ENCODE peak calls at places on chromosome 15, in eight cellular contexts. U is GM10248, B is activated B cell treated with CpG ODN at 0.5 μM for 24 hours, K is ovary, E is GM12865, W is glutamatergic neuron, I is endothelial cell, Q is body of pancreas. N is an unnamed sample.

GRCh38 chr15:87502173-87502572 is 754.4 kb downstream of the NTRK3 start:
- DNase-seq in Q (no peak), E (no peak), B (no peak), U (no peak), W (no peak), K (no peak), I (no peak), N (no peak)

GRCh38 chr15:91790826-91791225 is 62.7 kb upstream of the SLCO3A1 start:
- DNase-seq in I (no peak), U (no peak), B (no peak), Q (no peak), K (no peak), W (no peak), E (no peak), N (no peak)

GRCh38 chr15:92683511-92683834 is 27.9 kb upstream of the FAM174B start:
- DNase-seq in K (peak), E (peak), W (peak), U (no peak), B (no peak), I (peak), Q (peak), N (peak)

GRCh38 chr15:101004986-101005747 is 86.0 kb downstream of the LRRK1 start:
- DNase-seq in W (no peak), E (no peak), U (no peak), I (no peak), B (no peak), K (no peak), Q (no peak), N (no peak)

GRCh38 chr15:29133791-29134190 is 135.8 kb downstream of the NSMCE3 start:
- DNase-seq in U (no peak), K (no peak), W (peak), B (no peak), E (no peak), I (no peak), Q (no peak), N (no peak)

GRCh38 chr15:27993996-27994775 is 104.9 kb downstream of the OCA2 start:
- DNase-seq in W (no peak), E (no peak), K (no peak), B (no peak), Q (no peak), I (no peak), U (no peak), N (no peak)

GRCh38 chr15:56028430-56028829 is 35.0 kb upstream of the NEDD4 start:
- DNase-seq in Q (no peak), W (no peak), I (no peak), U (no peak), K (no peak), B (no peak), E (no peak), N (no peak)

GRCh38 chr15:49079340-49080039 is 33.2 kb upstream of the SECISBP2L start:
- DNase-seq in U (no peak), Q (no peak), K (no peak), I (no peak), B (no peak), E (no peak), W (no peak), N (no peak)

GRCh38 chr15:97482521-97482920 is 478.0 kb upstream of the ARRDC4 start:
- DNase-seq in W (peak), K (no peak), E (no peak), U (no peak), Q (no peak), I (peak), B (no peak), N (peak)

GRCh38 chr15:23565395-23566069 is at the start of gene MKRN3:
- DNase-seq in I (peak), Q (no peak), E (no peak), K (no peak), B (no peak), W (no peak), U (no peak), N (no peak)

GRCh38 chr15:98268163-98268562 is 307.7 kb downstream of the ARRDC4 start:
- DNase-seq in Q (no peak), U (no peak), E (no peak), B (no peak), I (no peak), W (no peak), K (no peak), N (no peak)

GRCh38 chr15:74044267-74045110 is 37.9 kb downstream of the GOLGA6A start:
- DNase-seq in K (peak), B (no peak), Q (peak), I (no peak), W (no peak), U (no peak), E (no peak), N (no peak)

GRCh38 chr15:64636101-64636500 is 139.3 kb downstream of the RBPMS2 start:
- DNase-seq in E (no peak), B (no peak), U (no peak), K (no peak), Q (no peak), W (no peak), I (no peak), N (no peak)

GRCh38 chr15:85929786-85930185 is 135.1 kb upstream of the KLHL25 start:
- DNase-seq in B (no peak), I (no peak), U (no peak), Q (no peak), W (no peak), E (no peak), K (no peak), N (no peak)

GRCh38 chr15:48360841-48361240 is 29.6 kb downstream of the DUT start:
- DNase-seq in B (no peak), I (no peak), Q (no peak), U (no peak), E (no peak), W (no peak), K (no peak), N (peak)

GRCh38 chr15:57505949-57506391 is 85.7 kb upstream of the MYZAP start:
- DNase-seq in Q (peak), B (no peak), W (no peak), I (no peak), K (peak), E (no peak), U (no peak), N (peak)

GRCh38 chr15:85171736-85172135 is 190.1 kb downstream of the PDE8A start:
- DNase-seq in K (no peak), W (no peak), U (no peak), Q (no peak), I (no peak), B (no peak), E (no peak), N (no peak)

GRCh38 chr15:33581032-33581431 is 270.3 kb downstream of the RYR3 start:
- DNase-seq in W (no peak), B (no peak), I (no peak), U (no peak), E (no peak), Q (no peak), K (peak), N (no peak)

GRCh38 chr15:49847436-49847835 is 226.6 kb downstream of the DTWD1 start:
- DNase-seq in E (no peak), Q (no peak), B (no peak), W (no peak), K (no peak), U (no peak), I (no peak), N (no peak)

GRCh38 chr15:50883903-50884302 is 24.6 kb upstream of the AP4E1 start:
- DNase-seq in W (no peak), E (peak), K (no peak), B (no peak), U (peak), Q (no peak), I (no peak), N (no peak)

GRCh38 chr15:22978691-22979068 is 1.5 kb downstream of the CYFIP1 start:
- DNase-seq in Q (no peak), K (no peak), B (no peak), I (no peak), E (no peak), U (no peak), W (no peak), N (no peak)

GRCh38 chr15:76123031-76123430 is 63.2 kb downstream of the TMEM266 start:
- DNase-seq in Q (no peak), W (no peak), I (no peak), B (no peak), U (no peak), E (no peak), K (no peak), N (no peak)
- TF ChIP-seq CTCF in Q (no peak), W (no peak), I (no peak), B (no peak), U (no peak), E (no peak), K (no peak), N (no peak)

GRCh38 chr15:70322051-70322668 is 224.4 kb upstream of the TLE3 start:
- DNase-seq in W (no peak), B (no peak), Q (no peak), U (peak), K (no peak), E (peak), I (no peak), N (no peak)
- TF ChIP-seq CTCF in W (no peak), B (no peak), Q (no peak), U (no peak), K (no peak), E (no peak), I (no peak), N (no peak)

DNA sequence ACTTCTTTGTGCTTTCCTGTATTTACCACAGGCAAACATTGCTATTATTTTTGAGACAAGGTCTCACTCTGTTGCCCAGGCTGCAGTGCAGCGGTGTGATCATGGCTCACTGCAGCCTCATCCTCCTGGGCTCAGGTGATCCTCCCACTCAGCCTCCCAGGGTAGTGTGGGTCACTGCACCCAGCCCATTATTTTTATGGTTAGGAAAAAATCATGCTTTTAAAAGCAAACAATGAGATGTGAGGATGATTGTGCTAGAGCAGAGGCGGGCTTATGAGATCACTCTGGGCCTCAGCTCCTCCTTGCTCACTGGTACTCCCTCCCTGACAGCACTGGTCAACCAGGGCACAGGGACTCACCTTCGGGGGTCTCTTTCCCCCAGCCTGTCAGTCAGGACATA is 2.2 kb downstream of the MAN2C1 start:
- DNase-seq in U (no peak), W (no peak), E (no peak), K (no peak), I (no peak), B (no peak), Q (no peak), N (no peak)
- TF ChIP-seq CTCF in U (no peak), W (no peak), E (no peak), K (no peak), I (no peak), B (no peak), Q (no peak), N (no peak)

DNA sequence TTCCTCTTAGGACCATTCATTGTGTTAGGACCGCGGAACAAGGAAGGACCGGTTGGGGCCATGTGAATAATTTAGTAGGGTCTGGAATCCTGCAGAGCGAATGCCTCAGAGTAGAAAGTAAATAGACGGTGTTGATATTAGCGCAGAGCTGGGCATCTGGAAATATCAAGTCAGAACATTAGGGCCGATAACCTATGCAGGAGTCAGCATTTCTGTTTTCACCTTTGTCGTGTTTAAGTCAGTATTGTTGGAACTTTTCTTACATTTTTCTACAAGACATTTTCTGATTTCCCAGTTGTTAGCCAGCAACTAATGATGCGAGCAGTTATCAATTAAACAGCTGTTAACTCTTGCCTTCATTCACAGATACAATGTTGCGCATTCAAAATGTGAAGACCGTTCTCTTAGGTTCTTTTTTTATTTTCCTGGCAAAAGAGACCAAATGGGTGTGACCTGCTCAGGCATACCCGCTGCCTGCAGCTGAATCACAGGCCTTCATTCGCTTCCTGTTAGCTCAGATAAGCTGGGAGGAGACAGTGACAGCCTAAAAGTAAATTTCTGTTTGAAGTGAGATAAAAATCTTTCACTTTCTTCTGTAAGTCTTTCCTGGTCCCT is 964 bp upstream of the PKM start:
- DNase-seq in Q (peak), E (peak), K (no peak), B (no peak), U (peak), W (no peak), I (no peak), N (peak)
- TF ChIP-seq CTCF in Q (no peak), E (no peak), K (no peak), B (no peak), U (no peak), W (no peak), I (no peak), N (no peak)

DNA sequence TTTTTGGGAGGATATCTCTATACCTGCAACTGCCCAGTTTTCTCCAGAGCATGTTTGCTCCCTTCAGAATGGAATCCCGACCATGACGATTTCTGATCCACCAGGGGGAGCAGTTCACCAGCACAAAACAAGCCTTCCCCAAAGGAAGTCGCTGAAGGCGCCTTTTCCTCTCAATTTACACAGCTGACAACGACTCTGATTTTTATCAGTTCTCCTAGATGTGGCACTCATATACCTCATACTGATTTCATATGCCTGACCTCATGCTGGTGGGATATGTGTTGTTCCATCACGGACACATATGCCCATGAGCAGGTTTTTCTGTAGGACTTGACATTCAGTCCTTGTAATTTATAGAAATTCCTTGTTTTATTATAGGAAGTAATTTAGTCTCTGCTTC is 1028.2 kb downstream of the MCTP2 start:
- DNase-seq in W (peak), Q (peak), I (peak), K (peak), B (no peak), U (peak), E (peak), N (peak)
- TF ChIP-seq CTCF in W (peak), Q (peak), I (peak), K (peak), B (no peak), U (peak), E (peak), N (peak)

DNA sequence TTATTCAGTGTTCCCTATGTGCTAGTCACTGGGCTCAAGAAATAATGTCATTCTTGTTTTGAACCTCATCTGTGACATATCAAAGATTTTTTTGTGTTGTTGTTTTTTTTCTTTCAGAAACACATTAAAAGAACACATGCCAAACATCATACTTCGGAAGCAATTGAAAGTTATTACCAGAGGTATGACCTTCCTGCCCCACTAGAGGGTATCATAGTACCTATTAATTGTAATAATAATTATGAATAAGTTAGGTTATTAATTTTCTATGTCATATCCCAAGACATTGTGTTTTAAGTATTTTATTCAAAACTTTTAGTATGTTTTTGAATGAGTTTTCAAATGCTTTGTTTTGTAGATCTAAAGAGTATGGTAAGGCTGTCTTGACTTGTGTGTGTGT is 65.7 kb downstream of the CDIN1 start:
- DNase-seq in W (no peak), U (no peak), I (no peak), E (no peak), B (no peak), Q (no peak), K (no peak), N (no peak)
- TF ChIP-seq CTCF in W (no peak), U (no peak), I (no peak), E (no peak), B (no peak), Q (peak), K (no peak), N (no peak)

GRCh38 chr15:52464478-52464877 is 64.2 kb downstream of the MYO5A start:
- DNase-seq in Q (no peak), U (peak), K (no peak), B (no peak), W (no peak), I (no peak), E (peak), N (no peak)
- TF ChIP-seq CTCF in Q (no peak), U (no peak), K (no peak), B (no peak), W (no peak), I (no peak), E (no peak), N (no peak)

GRCh38 chr15:65867244-65867643 is 2.0 kb upstream of the RAB11A start:
- DNase-seq in Q (no peak), E (no peak), I (no peak), B (no peak), U (no peak), K (no peak), W (no peak), N (no peak)

GRCh38 chr15:65868546-65869126 is 655 bp upstream of the RAB11A start:
- DNase-seq in U (no peak), Q (no peak), W (no peak), I (no peak), E (no peak), K (no peak), B (no peak), N (no peak)

GRCh38 chr15:65870889-65871533 is 1.7 kb downstream of the RAB11A start:
- DNase-seq in B (no peak), U (peak), Q (no peak), K (no peak), W (no peak), E (peak), I (no peak), N (peak)

GRCh38 chr15:65869954-65870871 is 922 bp downstream of the RAB11A start:
- DNase-seq in U (no peak), W (peak), B (no peak), K (no peak), E (peak), I (peak), Q (peak), N (peak)

GRCh38 chr15:65869127-65869953 is at the start of gene RAB11A:
- DNase-seq in K (peak), I (peak), U (peak), B (peak), Q (peak), W (peak), E (peak), N (peak)
- TF ChIP-seq CTCF in K (peak), I (peak), U (peak), B (no peak), Q (peak), W (peak), E (peak), N (peak)

N was measured in Calu3.